ENCODE peak calls at places on chromosomes 5 and 9, in six cellular contexts. P is GM23248, N is PC-3, E is MM.1S, A is hepatocyte, Y is HCT116. W is an unnamed sample. For H3K9me3, the result is how much of the 10 kb centered on the place peaks cover.

GRCh38 chr9:73026375-73026774 is 73.5 kb upstream of the ALDH1A1 start:
- DNase-seq in P (no peak), N (no peak), E (no peak), A (no peak), Y (no peak), W (no peak)

GRCh38 chr5:32103521-32103920 is 70.6 kb downstream of the GOLPH3 start:
- DNase-seq in P (no peak), N (no peak), E (no peak), A (no peak), Y (no peak), W (no peak)

GRCh38 chr5:187617-188451 is 3.5 kb upstream of the LRRC14B start:
- DNase-seq in P (peak), N (no peak), E (no peak), A (no peak), Y (no peak), W (no peak)

GRCh38 chr5:81779125-81779934 is 28.4 kb upstream of the SSBP2 start:
- DNase-seq in P (peak), N (peak), E (peak), A (no peak), Y (no peak), W (no peak)

GRCh38 chr5:149596712-149597111 is 15.4 kb downstream of the ARHGEF37 start:
- DNase-seq in P (no peak), N (no peak), E (no peak), A (no peak), Y (no peak), W (no peak)

GRCh38 chr5:158320178-158320674 is 461.3 kb upstream of the CLINT1 start:
- DNase-seq in P (no peak), N (no peak), E (no peak), A (no peak), Y (no peak), W (no peak)

GRCh38 chr5:145062280-145062679 is 772.9 kb downstream of the PRELID2 start:
- DNase-seq in P (peak), N (no peak), E (no peak), A (peak), Y (no peak), W (no peak)

GRCh38 chr9:70672136-70672535 is 257.7 kb upstream of the KLF9 start:
- DNase-seq in P (peak), N (no peak), E (no peak), A (no peak), Y (no peak), W (no peak)

GRCh38 chr5:157952374-157952685 is 93.4 kb upstream of the CLINT1 start:
- DNase-seq in P (no peak), N (no peak), E (no peak), A (no peak), Y (no peak), W (no peak)

GRCh38 chr5:102450313-102450990 is 48.3 kb downstream of the SLCO6A1 start:
- DNase-seq in P (peak), N (peak), E (peak), A (no peak), Y (peak), W (peak)

GRCh38 chr9:112332977-112333638 is at the start of gene PTBP3:
- DNase-seq in P (peak), N (peak), E (peak), A (peak), Y (no peak), W (peak)

GRCh38 chr5:179801304-179802206 is 5.1 kb downstream of the MGAT4B start:
- DNase-seq in P (no peak), N (no peak), E (no peak), A (peak), Y (no peak), W (peak)

GRCh38 chr5:145536133-145536532 is 299.0 kb downstream of the PRELID2 start:
- DNase-seq in P (no peak), N (no peak), E (no peak), A (no peak), Y (no peak), W (no peak)

GRCh38 chr9:134335095-134335489 is 8.8 kb downstream of the RXRA start:
- DNase-seq in P (peak), N (peak), E (no peak), A (no peak), Y (no peak), W (no peak)

GRCh38 chr5:35003018-35003957 is 44.5 kb downstream of the AGXT2 start:
- DNase-seq in P (peak), N (peak), E (peak), A (peak), Y (peak), W (peak)

GRCh38 chr5:12316812-12317211 is 412.6 kb upstream of the CTNND2 start:
- DNase-seq in P (no peak), N (peak), E (no peak), A (no peak), Y (no peak), W (no peak)
- H3K9me3 ChIP-seq in P (under half), N (under half), E (under half), A (under half), Y (under half), W (under half)

GRCh38 chr5:139764250-139764791 is 31.3 kb upstream of the PSD2 start:
- DNase-seq in P (peak), N (no peak), E (no peak), A (peak), Y (no peak), W (peak)
- TF ChIP-seq EZH2 in P (no peak), N (no peak), E (no peak), A (no peak), Y (no peak), W (no peak)

DNA sequence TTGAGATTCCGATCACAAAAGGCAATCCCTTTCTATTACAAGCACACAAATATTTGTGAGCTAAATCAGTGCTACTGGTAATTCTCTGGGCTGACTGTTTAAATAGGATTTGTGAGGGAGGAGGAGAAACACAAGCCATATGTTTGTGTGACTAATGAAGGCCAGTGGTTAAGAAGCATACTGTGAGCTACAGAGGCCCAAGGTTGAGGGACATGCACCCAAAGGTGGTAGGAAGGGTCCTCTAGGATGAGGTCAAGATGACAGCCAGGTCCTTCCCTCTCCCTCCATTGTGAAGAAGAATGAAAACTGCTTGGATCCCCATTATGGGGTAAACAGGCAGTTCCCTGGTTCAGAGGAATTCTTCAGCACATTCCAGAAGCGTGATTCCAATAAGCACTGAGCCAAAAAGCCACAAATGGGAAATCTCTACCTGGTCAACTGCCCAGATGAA is 83.9 kb downstream of the SPOCK1 start:
- DNase-seq in P (peak), N (peak), E (no peak), A (no peak), Y (no peak), W (no peak)
- TF ChIP-seq EZH2phosphoT487 in P (no peak), N (no peak), E (no peak), A (no peak), Y (no peak), W (no peak)

DNA sequence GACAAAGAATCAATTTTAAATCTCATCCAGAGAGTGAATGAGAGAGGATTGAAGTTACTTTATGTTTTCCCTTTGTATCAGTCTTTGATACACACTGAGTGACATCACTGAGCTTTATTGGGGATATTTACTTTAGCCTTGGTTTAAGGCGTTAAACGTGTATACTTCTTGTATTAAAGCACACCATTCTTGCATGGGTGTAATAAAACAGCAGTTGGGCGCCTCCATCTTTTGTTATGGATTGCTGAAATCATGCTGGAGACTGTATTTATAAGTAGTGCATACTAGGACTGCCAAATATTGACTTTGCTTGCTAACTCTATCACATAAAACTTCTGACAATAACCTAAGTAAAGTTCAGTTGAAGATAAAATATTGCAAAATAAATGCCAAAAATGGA is 1755.8 kb upstream of the WWC1 start:
- DNase-seq in P (no peak), N (no peak), E (no peak), A (no peak), Y (no peak), W (no peak)
- H3K9me3 ChIP-seq in P (under half), N (under half), E (under half), A (under half), Y (under half), W (under half)

DNA sequence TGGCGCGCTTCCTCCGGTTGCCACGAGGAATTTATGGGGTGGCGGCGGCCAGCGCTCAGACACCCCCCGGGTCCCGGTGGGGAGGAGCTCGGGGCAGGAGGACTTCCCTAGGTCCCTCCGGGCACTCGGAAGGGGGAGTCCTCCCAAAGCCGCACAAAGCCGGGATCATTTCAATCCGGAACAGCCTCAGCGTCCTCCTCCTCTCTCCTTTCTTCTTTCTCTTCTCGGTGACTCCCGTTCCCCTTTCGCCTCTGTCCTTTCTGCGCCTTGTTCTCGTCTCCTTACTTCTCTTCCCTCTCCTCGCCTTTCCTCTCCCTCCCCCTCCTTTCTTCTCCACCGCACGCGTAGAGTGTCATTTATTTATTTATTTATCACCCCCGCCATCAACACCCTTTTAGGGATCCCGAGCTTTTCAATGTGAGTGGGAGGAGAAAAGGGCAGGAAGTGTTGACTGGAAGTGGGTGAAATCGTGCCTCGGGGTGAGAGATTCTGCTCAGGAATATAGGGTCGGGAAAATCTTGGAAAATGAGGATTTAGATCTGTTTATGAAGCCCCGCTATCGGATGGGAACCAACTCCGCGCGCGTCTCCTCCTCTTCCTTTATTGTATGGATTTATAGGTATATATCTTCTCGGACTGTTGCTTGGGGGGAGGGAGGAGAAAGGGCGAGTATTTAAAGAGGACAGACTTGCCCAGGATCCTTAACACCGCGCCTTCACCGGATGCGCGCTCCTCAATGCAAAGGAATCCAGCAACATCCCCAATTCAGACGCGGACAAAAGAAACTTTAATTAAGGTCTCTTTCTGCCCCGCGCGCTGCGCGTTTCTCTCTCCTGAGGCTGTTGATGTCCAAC is 2.0 kb upstream of the ZNF462 start:
- DNase-seq in P (peak), N (peak), E (no peak), A (peak), Y (no peak), W (peak)
- TF ChIP-seq EZH2 in P (peak), N (no peak), E (no peak), A (no peak), Y (no peak), W (no peak)

GRCh38 chr5:58455066-58455465 is 4.8 kb downstream of the PLK2 start:
- DNase-seq in P (peak), N (no peak), E (no peak), A (no peak), Y (no peak), W (no peak)

GRCh38 chr5:58454025-58454424 is 5.9 kb downstream of the PLK2 start:
- DNase-seq in P (no peak), N (no peak), E (no peak), A (no peak), Y (no peak), W (no peak)

GRCh38 chr5:58452566-58453258 is 7.2 kb downstream of the PLK2 start:
- DNase-seq in P (no peak), N (peak), E (no peak), A (no peak), Y (no peak), W (no peak)

GRCh38 chr5:58451732-58452565 is 7.9 kb downstream of the PLK2 start:
- DNase-seq in P (no peak), N (no peak), E (no peak), A (no peak), Y (no peak), W (no peak)

GRCh38 chr5:58453326-58453725 is 6.6 kb downstream of the PLK2 start:
- DNase-seq in P (no peak), N (no peak), E (no peak), A (no peak), Y (no peak), W (no peak)
- TF ChIP-seq EZH2phosphoT487 in P (no peak), N (no peak), E (no peak), A (no peak), Y (no peak), W (no peak)

DNA sequence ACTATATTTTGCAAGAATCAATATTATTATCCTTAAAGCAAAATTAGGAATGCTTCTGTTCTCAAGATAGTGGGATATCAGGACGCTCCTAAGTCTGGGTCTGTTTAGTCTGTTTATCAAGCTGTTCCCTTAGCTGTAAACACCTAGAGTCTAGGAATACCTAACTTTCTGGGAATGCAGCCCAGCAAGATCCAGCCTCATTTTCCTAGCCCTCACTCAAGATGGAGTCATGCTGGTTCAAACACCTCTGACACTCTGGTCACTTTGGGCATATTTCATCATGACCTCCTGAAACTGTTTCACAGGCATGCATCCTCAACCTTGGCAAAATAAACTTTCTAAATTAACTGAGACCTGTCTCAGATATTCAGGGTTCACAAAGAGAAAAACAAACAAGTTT is 14.4 kb upstream of the MRPS30 start:
- DNase-seq in P (no peak), N (no peak), E (no peak), A (no peak), Y (no peak), W (no peak)
- H3K9me3 ChIP-seq in P (under half), N (under half), E (under half), A (under half), Y (under half), W (under half)

DNA sequence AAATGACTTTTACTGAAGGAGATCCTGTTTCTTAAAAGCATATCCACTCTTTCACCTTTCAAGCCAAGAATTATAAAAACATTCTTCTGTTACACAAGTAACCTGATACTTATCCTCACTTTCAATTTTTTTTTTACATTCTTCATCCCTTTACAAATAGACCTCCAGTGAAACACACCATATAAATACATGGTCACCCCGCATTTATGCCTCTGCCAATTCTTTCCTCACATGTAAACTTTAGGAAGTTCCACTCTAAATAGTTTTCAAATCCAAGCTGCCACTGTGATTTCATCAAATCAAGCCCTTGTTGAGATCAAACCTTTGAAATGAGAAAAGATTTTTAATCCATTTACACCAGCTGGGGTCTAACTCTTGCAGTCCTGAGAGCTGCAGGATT is 40.0 kb downstream of the GAS1 start:
- DNase-seq in P (no peak), N (no peak), E (no peak), A (no peak), Y (no peak), W (no peak)
- TF ChIP-seq EZH2 in P (no peak), N (no peak), E (no peak), A (no peak), Y (no peak), W (no peak)

GRCh38 chr9:137621131-137621757 is 2.4 kb downstream of the EHMT1 start:
- DNase-seq in P (peak), N (peak), E (peak), A (no peak), Y (no peak), W (no peak)
- TF ChIP-seq EZH2phosphoT487 in P (no peak), N (no peak), E (no peak), A (no peak), Y (no peak), W (no peak)

DNA sequence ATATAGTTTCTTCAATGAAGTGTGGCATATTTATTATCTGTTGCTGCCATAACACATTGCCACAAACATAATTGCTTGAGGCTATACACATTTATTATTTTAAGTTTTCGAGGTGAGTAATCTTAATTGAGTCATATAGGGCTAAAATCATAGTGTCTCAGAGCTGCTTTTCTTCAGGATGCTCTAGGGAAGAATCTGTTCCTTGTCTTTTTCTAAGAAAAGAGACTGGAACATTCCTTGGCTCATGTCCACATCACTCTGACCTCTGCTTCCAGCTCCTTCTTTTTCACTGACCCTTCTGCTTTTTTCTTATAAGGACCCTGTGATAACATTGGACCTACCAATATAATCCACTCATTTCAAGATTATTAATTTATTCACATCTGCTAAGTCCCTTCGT is 632.4 kb upstream of the TYRP1 start:
- DNase-seq in P (no peak), N (no peak), E (no peak), A (no peak), Y (no peak), W (no peak)
- H3K9me3 ChIP-seq in P (under half), N (under half), E (under half), A (under half), Y (under half), W (under half)